ENCODE peak calls at places on chromosomes 6 and 20, in five cellular contexts. Z is osteocyte, U is lower lobe of right lung, M is choroid plexus epithelial cell, S is neural crest cell. F is an unnamed sample.

GRCh38 chr6:146598785-146599405 is at the start of gene ADGB:
- DNase-seq in S (peak; percentile 70), U (peak; percentile 82), Z (peak; percentile 89), M (peak; percentile 69), F (no peak)

GRCh38 chr6:46042355-46042999 is 26.8 kb upstream of the CLIC5 start:
- DNase-seq in S (no peak), U (no peak), Z (no peak), M (peak; percentile 76), F (peak; percentile 47)

GRCh38 chr6:170025341-170026271 is 265.3 kb downstream of the DLL1 start:
- DNase-seq in M (no peak), S (no peak), Z (no peak), U (no peak), F (no peak)

GRCh38 chr6:32685603-32686002 is 19.1 kb upstream of the HLA-DQB1 start:
- DNase-seq in U (no peak), M (peak; percentile 63), Z (no peak), S (no peak), F (peak; percentile 64)

GRCh38 chr6:169932491-169932890 is 181.1 kb downstream of the ERMARD start:
- DNase-seq in Z (no peak), U (no peak), S (no peak), M (no peak), F (no peak)

GRCh38 chr6:126477678-126478077 is 137.8 kb downstream of the CENPW start:
- DNase-seq in Z (no peak), M (no peak), U (no peak), S (no peak), F (peak; percentile 2)

GRCh38 chr6:20955751-20956150 is 421.5 kb downstream of the CDKAL1 start:
- DNase-seq in M (no peak), S (no peak), U (no peak), Z (no peak), F (no peak)

GRCh38 chr6:138817799-138818198 is 21.9 kb downstream of the ECT2L start:
- DNase-seq in U (peak; percentile 79), M (peak; percentile 95), S (no peak), Z (no peak), F (peak; percentile 25)

GRCh38 chr6:15073883-15074465 is 171.9 kb upstream of the JARID2 start:
- DNase-seq in S (no peak), U (no peak), Z (no peak), M (no peak), F (no peak)

GRCh38 chr20:49579874-49580817 is 12.2 kb upstream of the PTGIS start:
- DNase-seq in Z (no peak), U (no peak), S (no peak), M (peak; percentile 88), F (no peak)

GRCh38 chr20:37223053-37223452 is 38.6 kb downstream of the GHRH start:
- DNase-seq in Z (no peak), U (peak; percentile 57), S (no peak), M (peak; percentile 97), F (peak; percentile 32)

GRCh38 chr20:63102720-63103375 is 96.1 kb upstream of the BHLHE23 start:
- DNase-seq in Z (no peak), M (peak; percentile 34), U (peak; percentile 61), S (no peak), F (peak; percentile 84)

GRCh38 chr6:148240463-148240845 is 102.2 kb upstream of the SASH1 start:
- DNase-seq in S (no peak), Z (no peak), M (peak; percentile 68), U (no peak), F (no peak)

DNA sequence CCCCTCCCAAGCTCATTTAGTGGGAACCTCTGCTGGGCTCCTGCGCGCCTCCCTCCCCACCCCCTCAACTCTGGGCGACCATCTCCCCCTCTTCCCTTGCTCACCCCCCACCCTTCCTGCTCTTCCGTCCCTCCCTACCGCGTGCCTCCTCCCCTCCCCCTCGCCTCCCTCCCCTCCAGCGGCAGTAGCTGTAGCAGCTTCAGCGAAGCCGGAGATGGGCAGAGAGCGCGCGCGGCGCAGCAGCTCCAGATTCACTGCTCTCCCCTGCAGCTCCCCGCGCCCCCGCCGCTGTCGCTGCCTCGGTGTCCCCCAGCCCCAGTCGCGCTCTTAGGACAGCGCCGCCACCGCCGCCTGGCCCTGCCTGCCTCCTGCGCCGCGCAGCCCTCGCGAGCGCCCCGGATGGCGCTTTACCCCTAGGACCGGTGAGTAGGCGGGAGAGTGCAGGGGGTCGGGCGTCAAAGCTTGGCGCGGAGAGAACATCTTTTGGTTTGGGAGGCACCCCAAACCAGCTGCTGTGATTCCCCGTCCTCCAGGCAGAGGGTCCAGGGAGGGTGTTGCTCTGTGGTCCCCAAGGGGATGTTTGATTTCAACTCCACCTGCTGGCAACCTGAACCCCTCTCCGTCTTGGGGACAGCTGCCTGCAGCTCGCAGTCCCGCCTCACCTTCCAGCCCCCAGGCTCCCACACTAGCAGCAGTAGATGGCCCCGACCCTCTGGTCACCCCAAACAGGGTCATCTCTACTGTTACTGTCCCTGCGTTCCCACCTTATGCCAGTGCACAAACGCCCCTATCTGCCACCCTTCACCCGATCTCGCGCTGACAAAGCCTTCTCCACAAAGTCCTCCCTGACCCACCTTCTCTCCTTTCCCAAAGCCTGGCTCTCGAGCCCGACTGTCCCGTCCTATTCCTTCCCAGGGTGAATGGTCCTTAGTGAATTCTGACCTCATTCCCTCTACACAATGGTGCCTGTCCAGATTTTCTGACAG is at the start of gene FUT9:
- DNase-seq in M (no peak), S (peak; percentile 47), Z (peak; percentile 80), U (no peak), F (no peak)
- TF ChIP-seq CTCF in M (no peak), S (peak; percentile 27), Z (no peak), U (no peak), F (no peak)

GRCh38 chr6:114389111-114389510 is 46.3 kb upstream of the HS3ST5 start:
- DNase-seq in Z (no peak), M (no peak), U (no peak), S (no peak), F (no peak)
- TF ChIP-seq CTCF in Z (no peak), M (no peak), U (no peak), S (no peak), F (no peak)

DNA sequence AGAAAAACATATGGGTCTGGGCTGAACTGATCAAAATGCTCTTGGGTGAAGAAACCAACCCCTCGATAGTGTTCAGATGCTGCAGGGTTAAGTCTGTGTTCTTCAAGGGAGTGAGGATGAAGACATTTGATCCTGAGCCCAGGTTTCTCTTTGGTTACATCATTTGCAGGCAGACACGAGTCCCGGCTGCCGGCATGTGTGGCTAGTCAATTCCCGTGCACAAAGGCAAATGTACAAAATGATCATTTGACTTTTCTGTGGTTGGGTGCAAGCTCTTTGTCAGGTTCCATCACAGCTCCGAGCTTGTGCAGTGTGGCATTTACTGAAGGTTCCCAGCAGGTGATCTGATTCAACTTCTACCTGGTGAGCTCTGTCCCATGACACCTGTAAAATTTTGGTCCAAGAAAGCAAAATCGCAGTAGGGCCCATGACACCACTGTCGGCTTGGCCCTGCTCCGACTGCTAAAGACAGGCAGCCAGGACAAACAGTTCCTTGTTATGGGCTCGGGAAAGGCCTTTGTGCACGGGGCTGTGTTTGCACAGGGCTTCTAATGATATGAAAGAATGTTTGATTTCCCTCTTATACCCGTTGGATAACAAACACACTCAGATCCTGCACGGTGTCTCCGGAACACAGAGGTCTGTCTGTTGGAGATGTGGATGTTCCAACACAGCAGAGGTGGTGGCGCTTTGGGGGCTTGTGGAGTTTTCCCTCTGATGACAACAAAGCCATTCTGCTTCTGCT is 46.9 kb downstream of the GJA10 start:
- DNase-seq in M (peak; percentile 42), Z (no peak), U (peak; percentile 64), S (peak; percentile 20), F (no peak)
- TF ChIP-seq CTCF in M (no peak), Z (no peak), U (no peak), S (no peak), F (no peak)

DNA sequence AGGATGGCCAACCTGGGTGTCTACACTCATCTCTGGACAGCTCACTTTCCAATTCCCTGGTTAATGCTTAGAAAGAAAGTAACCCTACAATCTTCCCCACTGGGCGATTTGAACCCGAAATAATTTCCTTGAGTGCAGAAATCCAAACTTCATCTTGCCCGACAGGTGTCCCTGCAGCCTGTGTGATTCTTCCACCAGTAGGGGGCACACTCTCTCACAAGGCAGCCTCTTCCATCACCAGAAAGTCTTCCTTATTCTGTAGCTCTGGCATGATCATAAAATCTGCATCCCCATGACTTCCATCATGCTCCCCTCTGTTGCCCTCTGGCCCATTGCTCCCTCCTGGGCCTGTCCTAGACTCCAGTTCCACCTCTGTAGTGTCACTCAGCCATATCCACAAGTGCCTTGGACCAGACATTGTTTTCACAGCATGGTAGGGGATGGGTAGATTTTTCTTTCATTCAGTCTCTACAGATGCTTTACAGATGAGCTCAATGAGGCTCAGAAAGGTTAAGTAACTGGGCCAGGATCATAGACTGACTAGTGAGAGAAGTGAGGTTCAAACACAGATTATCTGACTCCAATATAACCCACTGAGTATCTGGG is 170.4 kb upstream of the SPTLC3 start:
- DNase-seq in M (no peak), Z (no peak), U (no peak), S (no peak), F (no peak)
- TF ChIP-seq CTCF in M (peak; percentile 21), Z (peak; percentile 16), U (peak; percentile 21), S (peak; percentile 40), F (peak; percentile 44)

GRCh38 chr6:77450924-77451323 is 12.4 kb downstream of the HTR1B start:
- DNase-seq in M (peak; percentile 76), Z (no peak), U (no peak), S (no peak), F (no peak)
- TF ChIP-seq CTCF in M (peak; percentile 65), Z (peak; percentile 69), U (no peak), S (no peak), F (no peak)

GRCh38 chr6:3813150-3813780 is 35.9 kb upstream of the FAM50B start:
- DNase-seq in M (peak; percentile 52), Z (no peak), S (no peak), U (no peak), F (peak; percentile 62)
- TF ChIP-seq CTCF in M (no peak), Z (no peak), S (no peak), U (no peak), F (no peak)

GRCh38 chr20:48186915-48187314 is 401.6 kb upstream of the SULF2 start:
- DNase-seq in U (no peak), M (no peak), S (no peak), Z (no peak), F (no peak)

GRCh38 chr20:48191200-48191599 is 405.9 kb upstream of the SULF2 start:
- DNase-seq in M (no peak), Z (no peak), U (no peak), S (no peak), F (no peak)

GRCh38 chr20:48190757-48191156 is 405.5 kb upstream of the SULF2 start:
- DNase-seq in Z (no peak), M (no peak), U (no peak), S (no peak), F (no peak)

GRCh38 chr20:48187891-48188290 is 402.6 kb upstream of the SULF2 start:
- DNase-seq in M (peak; percentile 59), U (no peak), Z (no peak), S (no peak), F (no peak)

GRCh38 chr20:48189177-48189576 is 403.9 kb upstream of the SULF2 start:
- DNase-seq in M (peak; percentile 49), S (no peak), U (no peak), Z (no peak), F (peak; percentile 37)
- TF ChIP-seq CTCF in M (peak; percentile 70), S (peak; percentile 33), U (no peak), Z (peak; percentile 39), F (peak; percentile 10)

GRCh38 chr6:5302995-5303622 is 41.8 kb downstream of the FARS2 start:
- DNase-seq in U (peak; percentile 56), M (peak; percentile 61), S (no peak), Z (no peak), F (peak; percentile 71)
- TF ChIP-seq CTCF in U (peak; percentile 47), M (peak; percentile 75), S (peak; percentile 59), Z (peak; percentile 38), F (peak; percentile 84)